ENCODE peak calls at places on chromosome 12, in eight cellular contexts. R, T, K, A, N, V, C and S are unnamed samples.

GRCh38 chr12:113990548-113991223 is 24.6 kb upstream of the RBM19 start:
- DNase-seq in V (no peak), N (no peak), K (no peak), R (no peak), C (no peak), A (no peak), T (no peak), S (no peak)

GRCh38 chr12:49698619-49699545 is 8.3 kb downstream of the FMNL3 start:
- DNase-seq in R (no peak), V (peak), A (no peak), N (no peak), K (no peak), T (no peak), C (no peak), S (peak)

GRCh38 chr12:116381744-116382455 is 104.4 kb upstream of the MED13L start:
- DNase-seq in T (no peak), R (no peak), C (no peak), V (no peak), K (peak), N (no peak), A (no peak), S (no peak)

GRCh38 chr12:91155990-91156389 is 26.6 kb downstream of the DCN start:
- DNase-seq in T (no peak), N (no peak), K (no peak), V (no peak), R (no peak), A (no peak), C (no peak), S (no peak)

GRCh38 chr12:7374423-7375144 is 69.4 kb downstream of the CD163L1 start:
- DNase-seq in T (peak), V (peak), C (peak), A (peak), K (no peak), N (no peak), R (no peak), S (no peak)

GRCh38 chr12:92524489-92524888 is 178.3 kb upstream of the PLEKHG7 start:
- DNase-seq in T (no peak), A (no peak), C (no peak), R (no peak), K (no peak), V (no peak), N (no peak), S (no peak)

GRCh38 chr12:32455607-32456063 is 56.3 kb downstream of the FGD4 start:
- DNase-seq in C (no peak), N (no peak), K (peak), V (no peak), A (no peak), T (peak), R (no peak), S (no peak)

GRCh38 chr12:101759396-101760047 is 20.3 kb upstream of the SYCP3 start:
- DNase-seq in K (no peak), T (no peak), A (no peak), C (no peak), R (no peak), V (no peak), N (no peak), S (no peak)

GRCh38 chr12:128190614-128191013 is 76.4 kb upstream of the TMEM132C start:
- DNase-seq in T (no peak), N (no peak), K (no peak), C (no peak), A (no peak), R (no peak), V (no peak), S (no peak)

GRCh38 chr12:11693626-11694025 is 44.2 kb downstream of the ETV6 start:
- DNase-seq in C (no peak), T (no peak), K (no peak), N (no peak), V (no peak), R (no peak), A (no peak), S (no peak)

GRCh38 chr12:95774311-95775045 is 16.1 kb downstream of the NTN4 start:
- DNase-seq in K (no peak), V (no peak), N (no peak), T (no peak), R (no peak), A (no peak), C (no peak), S (no peak)

GRCh38 chr12:4579305-4580097 is 17.5 kb downstream of the DYRK4 start:
- DNase-seq in A (no peak), N (no peak), T (no peak), K (no peak), C (no peak), R (no peak), V (peak), S (no peak)

GRCh38 chr12:109562871-109563270 is 10.4 kb downstream of the MMAB start:
- DNase-seq in C (no peak), V (no peak), R (no peak), A (no peak), N (no peak), T (no peak), K (no peak), S (no peak)

GRCh38 chr12:26789731-26790644 is 43.0 kb downstream of the ITPR2 start:
- DNase-seq in V (peak), C (no peak), R (no peak), A (no peak), T (no peak), K (no peak), N (no peak), S (no peak)

GRCh38 chr12:85550924-85551323 is 270.9 kb downstream of the ALX1 start:
- DNase-seq in A (no peak), C (no peak), N (no peak), K (no peak), T (no peak), R (no peak), V (no peak), S (no peak)

GRCh38 chr12:65911321-65911720 is 87.0 kb downstream of the HMGA2 start:
- DNase-seq in R (no peak), V (peak), K (no peak), A (no peak), N (no peak), T (peak), C (peak), S (no peak)

GRCh38 chr12:124379938-124380754 is 85.3 kb downstream of the RFLNA start:
- DNase-seq in C (no peak), T (no peak), V (peak), A (peak), R (peak), K (peak), N (no peak), S (peak)

GRCh38 chr12:87827638-87828264 is 201.4 kb downstream of the C12orf50 start:
- DNase-seq in A (no peak), N (no peak), K (peak), C (no peak), R (no peak), T (no peak), V (no peak), S (no peak)

GRCh38 chr12:186006-186625 is 27.8 kb downstream of the SLC6A12 start:
- DNase-seq in V (no peak), K (no peak), N (no peak), C (no peak), T (no peak), A (no peak), R (no peak), S (no peak)

GRCh38 chr12:67650127-67650495 is 1.6 kb downstream of the DYRK2 start:
- DNase-seq in K (no peak), A (peak), N (no peak), T (peak), V (no peak), C (peak), R (peak), S (no peak)

GRCh38 chr12:10718279-10718821 is 4.8 kb downstream of the YBX3 start:
- DNase-seq in N (no peak), R (no peak), T (no peak), K (peak), A (no peak), C (no peak), V (no peak), S (no peak)

GRCh38 chr12:110141389-110141788 is 17.2 kb downstream of the IFT81 start:
- DNase-seq in N (no peak), V (peak), C (no peak), R (peak), T (peak), K (peak), A (peak), S (peak)

GRCh38 chr12:54631551-54631950 is 3.1 kb downstream of the LACRT start:
- DNase-seq in V (no peak), R (no peak), N (no peak), C (no peak), K (no peak), T (no peak), A (no peak), S (no peak)

GRCh38 chr12:4807116-4807783 is 87.0 kb downstream of the GALNT8 start:
- DNase-seq in R (no peak), T (no peak), N (no peak), A (no peak), C (no peak), K (no peak), V (no peak), S (no peak)

GRCh38 chr12:40154381-40154780 is 48.5 kb upstream of the SLC2A13 start:
- DNase-seq in N (no peak), T (no peak), A (no peak), R (no peak), K (no peak), V (no peak), C (no peak), S (no peak)

GRCh38 chr12:19014243-19014642 is 115.3 kb upstream of the PLEKHA5 start:
- DNase-seq in C (no peak), T (no peak), R (no peak), V (no peak), K (peak), A (no peak), N (no peak), S (no peak)

GRCh38 chr12:70960484-70960883 is 39.9 kb upstream of the PTPRR start:
- DNase-seq in V (no peak), K (no peak), T (no peak), R (no peak), A (no peak), C (no peak), N (no peak), S (no peak)

GRCh38 chr12:4355843-4356327 is 23.6 kb downstream of the FGF23 start:
- DNase-seq in V (peak), R (no peak), K (no peak), N (no peak), A (no peak), T (no peak), C (no peak), S (no peak)

GRCh38 chr12:32198555-32198954 is 91.9 kb downstream of the BICD1 start:
- DNase-seq in K (no peak), C (no peak), A (no peak), V (no peak), N (no peak), R (no peak), T (no peak), S (no peak)

GRCh38 chr12:95582230-95583058 is 31.2 kb upstream of the USP44 start:
- DNase-seq in N (no peak), T (no peak), R (no peak), C (no peak), V (no peak), A (no peak), K (no peak), S (no peak)

GRCh38 chr12:64029013-64029857 is 184.7 kb downstream of the SRGAP1 start:
- DNase-seq in C (no peak), K (peak), N (no peak), R (peak), A (no peak), V (no peak), T (no peak), S (no peak)

GRCh38 chr12:9404469-9405260 is 196.5 kb upstream of the PZP start:
- DNase-seq in R (no peak), A (no peak), T (no peak), K (no peak), C (no peak), N (no peak), V (no peak), S (no peak)

GRCh38 chr12:32107376-32108267 is 975 bp downstream of the BICD1 start:
- DNase-seq in N (no peak), V (peak), K (no peak), R (peak), A (no peak), C (no peak), T (peak), S (no peak)

GRCh38 chr12:80293347-80293746 is 150.7 kb upstream of the PTPRQ start:
- DNase-seq in V (no peak), T (no peak), R (no peak), K (no peak), C (no peak), A (no peak), N (no peak), S (no peak)
- H3K27ac ChIP-seq in V (no peak), T (no peak), R (no peak), K (no peak), C (no peak), A (no peak), N (no peak), S (no peak)

GRCh38 chr12:16385779-16386646 is 38.6 kb downstream of the MGST1 start:
- DNase-seq in K (peak), R (peak), C (peak), T (peak), N (peak), V (peak), A (no peak), S (no peak)
- TF ChIP-seq CTCF in K (peak), R (peak), C (peak), T (peak), N (no peak), V (peak), A (peak), S (peak)

GRCh38 chr12:105278043-105278697 is 42.2 kb upstream of the APPL2 start:
- DNase-seq in C (no peak), K (no peak), R (no peak), A (no peak), N (no peak), V (no peak), T (peak), S (no peak)
- H3K27ac ChIP-seq in C (no peak), K (no peak), R (no peak), A (no peak), N (no peak), V (no peak), T (no peak), S (peak)

GRCh38 chr12:1630081-1630826 is 1.2 kb downstream of the WNT5B start:
- DNase-seq in C (peak), R (peak), K (no peak), A (no peak), T (peak), N (peak), V (peak), S (peak)
- TF ChIP-seq CTCF in C (no peak), R (no peak), K (peak), A (no peak), T (peak), N (no peak), V (peak), S (no peak)

DNA sequence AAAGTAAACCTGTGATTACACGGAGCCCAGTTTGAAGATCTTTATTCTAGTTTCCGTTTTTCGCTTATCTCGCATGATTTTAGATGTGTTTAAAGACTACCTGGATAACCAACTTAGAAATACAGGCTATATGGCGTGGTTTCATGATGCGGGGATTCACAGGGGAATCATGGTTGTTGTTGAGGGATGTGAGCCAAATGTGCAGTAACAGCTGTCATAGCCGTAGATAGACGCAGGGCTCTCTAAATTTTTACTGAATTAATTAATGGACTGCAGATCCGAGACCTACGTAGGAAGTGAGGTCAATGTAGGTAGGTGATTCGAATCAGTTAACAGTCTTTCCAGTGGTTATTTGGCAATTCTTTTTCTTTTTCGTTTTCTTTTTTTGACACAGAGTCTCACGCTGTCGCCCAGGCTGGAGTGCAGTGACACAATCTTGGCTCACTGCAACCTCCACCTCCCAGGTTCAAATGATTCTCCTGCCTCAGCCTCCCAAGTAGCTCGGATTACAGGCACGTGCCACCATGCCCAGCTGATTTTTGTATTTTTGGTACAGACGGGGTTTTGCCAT is 144.9 kb upstream of the AMIGO2 start:
- DNase-seq in A (no peak), R (no peak), K (no peak), V (no peak), N (no peak), T (no peak), C (no peak), S (no peak)
- H3K27ac ChIP-seq in A (no peak), R (no peak), K (no peak), V (no peak), N (no peak), T (no peak), C (no peak), S (no peak)

GRCh38 chr12:15979096-15980091 is 68.3 kb downstream of the DERA start:
- DNase-seq in R (no peak), T (no peak), A (no peak), C (no peak), K (peak), N (no peak), V (peak), S (no peak)
- TF ChIP-seq CTCF in R (no peak), T (peak), A (peak), C (no peak), K (peak), N (no peak), V (peak), S (peak)

GRCh38 chr12:120260607-120261006 is 4.9 kb downstream of the PXN start:
- DNase-seq in N (no peak), T (no peak), R (no peak), K (no peak), A (no peak), C (no peak), V (no peak), S (no peak)
- H3K27ac ChIP-seq in N (no peak), T (no peak), R (peak), K (no peak), A (no peak), C (no peak), V (no peak), S (no peak)

GRCh38 chr12:38142974-38143373 is 173.6 kb upstream of the ALG10B start:
- DNase-seq in V (no peak), N (no peak), T (no peak), A (no peak), K (no peak), C (no peak), R (no peak), S (no peak)
- TF ChIP-seq CTCF in V (no peak), N (no peak), T (peak), A (no peak), K (no peak), C (no peak), R (no peak), S (no peak)